ENCODE peak calls at places on chromosome 5, in ten cellular contexts. N is heart left ventricle, T is BJ, R is WERI-Rb-1, Z is fibroblast of pulmonary artery, G is cardiac fibroblast, U is HCT116, B is fibroblast of lung, E is AG10803, I is body of pancreas. J is an unnamed sample.

GRCh38 chr5:33230467-33231078 is 210.2 kb upstream of the TARS1 start:
- DNase-seq in N (no peak), T (no peak), R (no peak), Z (peak), G (no peak), U (no peak), B (no peak), E (no peak), I (no peak), J (no peak)

GRCh38 chr5:5387192-5387591 is 35.3 kb upstream of the ICE1 start:
- DNase-seq in N (no peak), T (no peak), R (no peak), Z (no peak), G (no peak), U (no peak), B (no peak), E (no peak), I (no peak), J (no peak)

GRCh38 chr5:105640328-105640727 is 2030.4 kb downstream of the EFNA5 start:
- DNase-seq in N (no peak), T (no peak), R (no peak), Z (no peak), G (no peak), U (no peak), B (no peak), E (no peak), I (no peak), J (no peak)

GRCh38 chr5:66987949-66988838 is 208.4 kb downstream of the CD180 start:
- DNase-seq in N (no peak), T (no peak), R (no peak), Z (peak), G (peak), U (no peak), B (no peak), E (peak), I (no peak), J (peak)

GRCh38 chr5:133123297-133123696 is 71.5 kb downstream of the HSPA4 start:
- DNase-seq in N (no peak), T (no peak), R (no peak), Z (no peak), G (no peak), U (no peak), B (no peak), E (no peak), I (no peak), J (no peak)

GRCh38 chr5:81125959-81126358 is 107.2 kb upstream of the CKMT2 start:
- DNase-seq in N (no peak), T (peak), R (no peak), Z (no peak), G (no peak), U (no peak), B (peak), E (peak), I (peak), J (peak)

GRCh38 chr5:81866994-81867393 is 104.8 kb upstream of the ATG10 start:
- DNase-seq in N (no peak), T (no peak), R (no peak), Z (no peak), G (no peak), U (no peak), B (no peak), E (no peak), I (no peak), J (no peak)

GRCh38 chr5:168992687-168993086 is 308.3 kb downstream of the SLIT3 start:
- DNase-seq in N (no peak), T (no peak), R (no peak), Z (no peak), G (no peak), U (peak), B (no peak), E (no peak), I (no peak), J (peak)

GRCh38 chr5:33072700-33073099 is 361.6 kb downstream of the NPR3 start:
- DNase-seq in N (no peak), T (no peak), R (no peak), Z (no peak), G (no peak), U (no peak), B (no peak), E (no peak), I (no peak), J (no peak)

GRCh38 chr5:172944741-172945140 is 14.5 kb upstream of the RPL26L1 start:
- DNase-seq in N (peak), T (no peak), R (no peak), Z (no peak), G (peak), U (no peak), B (no peak), E (no peak), I (no peak), J (no peak)

GRCh38 chr5:151901611-151902010 is 23.0 kb downstream of the GLRA1 start:
- DNase-seq in N (no peak), T (no peak), R (no peak), Z (no peak), G (no peak), U (no peak), B (no peak), E (no peak), I (no peak), J (no peak)

GRCh38 chr5:538801-539468 is 14.7 kb upstream of the SLC9A3 start:
- DNase-seq in N (peak), T (no peak), R (no peak), Z (no peak), G (no peak), U (no peak), B (no peak), E (no peak), I (no peak), J (no peak)

GRCh38 chr5:100479079-100479688 is 56.0 kb upstream of the FAM174A start:
- DNase-seq in N (no peak), T (no peak), R (no peak), Z (peak), G (peak), U (peak), B (peak), E (peak), I (peak), J (peak)

GRCh38 chr5:9350301-9350797 is 195.5 kb downstream of the SEMA5A start:
- DNase-seq in N (no peak), T (peak), R (no peak), Z (peak), G (peak), U (no peak), B (no peak), E (peak), I (peak), J (no peak)

GRCh38 chr5:114407783-114408182 is 45.9 kb downstream of the KCNN2 start:
- DNase-seq in N (no peak), T (no peak), R (no peak), Z (no peak), G (no peak), U (no peak), B (no peak), E (no peak), I (no peak), J (no peak)

GRCh38 chr5:157198277-157199058 is 17.8 kb downstream of the ITK start:
- DNase-seq in N (no peak), T (no peak), R (no peak), Z (no peak), G (no peak), U (no peak), B (no peak), E (no peak), I (no peak), J (no peak)

GRCh38 chr5:40240671-40241070 is 439.0 kb upstream of the PTGER4 start:
- DNase-seq in N (no peak), T (no peak), R (no peak), Z (no peak), G (no peak), U (no peak), B (no peak), E (peak), I (no peak), J (no peak)

GRCh38 chr5:105034335-105034734 is 1471.7 kb upstream of the NUDT12 start:
- DNase-seq in N (no peak), T (no peak), R (no peak), Z (no peak), G (peak), U (no peak), B (peak), E (no peak), I (no peak), J (no peak)

GRCh38 chr5:37005252-37005651 is 128.7 kb downstream of the NIPBL start:
- DNase-seq in N (no peak), T (peak), R (no peak), Z (peak), G (peak), U (no peak), B (peak), E (peak), I (no peak), J (no peak)

GRCh38 chr5:134736173-134736812 is 2.1 kb upstream of the CAMLG start:
- DNase-seq in N (no peak), T (no peak), R (no peak), Z (no peak), G (no peak), U (no peak), B (no peak), E (no peak), I (no peak), J (no peak)

GRCh38 chr5:134741052-134741451 is 2.7 kb downstream of the CAMLG start:
- DNase-seq in N (no peak), T (no peak), R (no peak), Z (no peak), G (no peak), U (no peak), B (no peak), E (no peak), I (no peak), J (no peak)

GRCh38 chr5:134738963-134739661 is 764 bp downstream of the CAMLG start:
- DNase-seq in N (no peak), T (no peak), R (peak), Z (peak), G (peak), U (peak), B (peak), E (peak), I (peak), J (peak)

GRCh38 chr5:134738133-134738962 is at the start of gene CAMLG:
- DNase-seq in N (peak), T (peak), R (peak), Z (peak), G (peak), U (peak), B (peak), E (peak), I (peak), J (peak)

GRCh38 chr5:134742134-134742533 is 3.8 kb downstream of the CAMLG start:
- DNase-seq in N (no peak), T (no peak), R (no peak), Z (no peak), G (no peak), U (no peak), B (no peak), E (no peak), I (no peak), J (no peak)
- H3K4me3 ChIP-seq in N (no peak), T (no peak), R (no peak), Z (no peak), G (no peak), U (no peak), B (no peak), E (no peak), I (no peak), J (no peak)

GRCh38 chr5:73174100-73174815 is 1.3 kb downstream of the TMEM174 start:
- DNase-seq in N (no peak), T (no peak), R (peak), Z (no peak), G (no peak), U (no peak), B (no peak), E (no peak), I (no peak), J (peak)
- TF ChIP-seq CTCF in N (no peak), T (no peak), R (no peak), Z (no peak), G (no peak), U (no peak), B (no peak), E (no peak), I (no peak), J (no peak)

GRCh38 chr5:43604699-43605098 is 1.7 kb downstream of the NNT start:
- DNase-seq in N (no peak), T (no peak), R (no peak), Z (no peak), G (no peak), U (no peak), B (no peak), E (no peak), I (no peak), J (no peak)
- H3K4me3 ChIP-seq in N (no peak), T (no peak), R (no peak), Z (no peak), G (no peak), U (no peak), B (no peak), E (no peak), I (no peak), J (no peak)

GRCh38 chr5:55692106-55692417 is 20.1 kb downstream of the SLC38A9 start:
- DNase-seq in N (no peak), T (no peak), R (no peak), Z (no peak), G (no peak), U (no peak), B (no peak), E (no peak), I (no peak), J (no peak)

GRCh38 chr5:55692509-55692908 is 19.6 kb downstream of the SLC38A9 start:
- DNase-seq in N (no peak), T (no peak), R (no peak), Z (no peak), G (no peak), U (no peak), B (no peak), E (no peak), I (no peak), J (no peak)

GRCh38 chr5:55699041-55699688 is 13.0 kb downstream of the SLC38A9 start:
- DNase-seq in N (no peak), T (no peak), R (no peak), Z (no peak), G (no peak), U (no peak), B (no peak), E (no peak), I (no peak), J (no peak)

GRCh38 chr5:55691265-55692105 is 20.6 kb downstream of the SLC38A9 start:
- DNase-seq in N (no peak), T (no peak), R (no peak), Z (peak), G (peak), U (peak), B (peak), E (peak), I (no peak), J (peak)

GRCh38 chr5:55694152-55694830 is 17.8 kb downstream of the SLC38A9 start:
- DNase-seq in N (no peak), T (no peak), R (no peak), Z (peak), G (peak), U (peak), B (peak), E (peak), I (no peak), J (peak)
- TF ChIP-seq CTCF in N (peak), T (peak), R (peak), Z (peak), G (peak), U (peak), B (no peak), E (peak), I (peak), J (peak)

DNA sequence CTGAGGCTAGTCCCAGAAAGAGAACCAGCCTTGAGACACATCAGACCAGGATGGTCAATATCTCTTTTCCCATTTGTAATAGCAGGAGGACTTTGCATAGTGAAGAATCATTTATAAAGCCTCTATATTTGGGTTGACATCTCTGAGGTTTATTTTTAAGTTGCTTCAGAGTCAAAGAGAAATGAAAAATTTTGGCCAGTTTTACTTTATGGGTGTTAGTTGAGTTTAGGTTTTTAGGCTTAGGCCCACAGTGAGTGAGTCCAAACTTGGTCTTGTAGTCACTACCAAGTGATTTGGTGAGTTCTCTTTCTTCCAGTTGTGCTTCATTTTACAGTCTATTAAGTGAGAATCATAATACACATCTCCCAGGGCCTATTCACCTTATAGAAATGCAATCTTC is 5.3 kb upstream of the MEF2C start:
- DNase-seq in N (no peak), T (no peak), R (no peak), Z (no peak), G (peak), U (no peak), B (no peak), E (no peak), I (no peak), J (no peak)
- H3K4me3 ChIP-seq in N (no peak), T (no peak), R (no peak), Z (no peak), G (no peak), U (no peak), B (no peak), E (no peak), I (no peak), J (no peak)

GRCh38 chr5:148384389-148384756 is 615 bp downstream of the FBXO38 start:
- DNase-seq in N (no peak), T (no peak), R (no peak), Z (no peak), G (no peak), U (no peak), B (peak), E (peak), I (no peak), J (peak)

GRCh38 chr5:148382961-148383360 is 797 bp upstream of the FBXO38 start:
- DNase-seq in N (no peak), T (no peak), R (no peak), Z (no peak), G (no peak), U (no peak), B (peak), E (no peak), I (no peak), J (no peak)

GRCh38 chr5:148385094-148385493 is 1.3 kb downstream of the FBXO38 start:
- DNase-seq in N (no peak), T (no peak), R (no peak), Z (no peak), G (no peak), U (no peak), B (no peak), E (no peak), I (no peak), J (no peak)

GRCh38 chr5:148381906-148382305 is 1.9 kb upstream of the FBXO38 start:
- DNase-seq in N (no peak), T (no peak), R (no peak), Z (no peak), G (no peak), U (no peak), B (no peak), E (no peak), I (no peak), J (peak)

GRCh38 chr5:148383564-148384388 is at the start of gene FBXO38:
- DNase-seq in N (peak), T (peak), R (peak), Z (peak), G (peak), U (peak), B (peak), E (peak), I (peak), J (peak)
- TF ChIP-seq CTCF in N (peak), T (no peak), R (no peak), Z (no peak), G (no peak), U (no peak), B (no peak), E (no peak), I (peak), J (no peak)

J was measured in epithelial cell of esophagus.